ENCODE peak calls at places on chromosomes 6 and 20, in ten cellular contexts. One of them, this sample, is unnamed.

GRCh38 chr6:17012421-17013225 is 89.2 kb upstream of the STMND1 start:
- DNase-seq in cardiac muscle cell: peak; percentile 53
- DNase-seq in tibial artery: no peak
- DNase-seq in CD4-positive, CD25-positive, alpha-beta regulatory T cell: no peak
- DNase-seq in sigmoid colon: peak; percentile 87
- DNase-seq in mucosa of descending colon: no peak
- DNase-seq in aorta: no peak
- DNase-seq in effector memory CD4-positive, alpha-beta T cell: no peak
- DNase-seq in CD8-positive, alpha-beta T cell: no peak
- DNase-seq in neuronal stem cell: no peak
- DNase-seq in this sample: peak; percentile 10

GRCh38 chr6:31888281-31889258 is 8.9 kb downstream of the EHMT2 start:
- DNase-seq in cardiac muscle cell: peak; percentile 26
- DNase-seq in tibial artery: no peak
- DNase-seq in CD4-positive, CD25-positive, alpha-beta regulatory T cell: peak; percentile 38
- DNase-seq in sigmoid colon: no peak
- DNase-seq in mucosa of descending colon: no peak
- DNase-seq in aorta: peak; percentile 85
- DNase-seq in effector memory CD4-positive, alpha-beta T cell: no peak
- DNase-seq in CD8-positive, alpha-beta T cell: peak; percentile 40
- DNase-seq in neuronal stem cell: no peak
- DNase-seq in this sample: peak; percentile 56

GRCh38 chr6:14068133-14068532 is 49.4 kb upstream of the CD83 start:
- DNase-seq in cardiac muscle cell: no peak
- DNase-seq in tibial artery: no peak
- DNase-seq in CD4-positive, CD25-positive, alpha-beta regulatory T cell: no peak
- DNase-seq in sigmoid colon: no peak
- DNase-seq in mucosa of descending colon: no peak
- DNase-seq in aorta: no peak
- DNase-seq in effector memory CD4-positive, alpha-beta T cell: no peak
- DNase-seq in CD8-positive, alpha-beta T cell: no peak
- DNase-seq in neuronal stem cell: no peak
- DNase-seq in this sample: no peak

GRCh38 chr6:88483424-88483823 is 317.3 kb upstream of the CNR1 start:
- DNase-seq in cardiac muscle cell: peak; percentile 32
- DNase-seq in tibial artery: no peak
- DNase-seq in CD4-positive, CD25-positive, alpha-beta regulatory T cell: no peak
- DNase-seq in sigmoid colon: no peak
- DNase-seq in mucosa of descending colon: no peak
- DNase-seq in aorta: no peak
- DNase-seq in effector memory CD4-positive, alpha-beta T cell: no peak
- DNase-seq in CD8-positive, alpha-beta T cell: no peak
- DNase-seq in neuronal stem cell: no peak
- DNase-seq in this sample: no peak

GRCh38 chr6:157561037-157561790 is 180.2 kb downstream of the ZDHHC14 start:
- DNase-seq in cardiac muscle cell: no peak
- DNase-seq in tibial artery: no peak
- DNase-seq in CD4-positive, CD25-positive, alpha-beta regulatory T cell: no peak
- DNase-seq in sigmoid colon: no peak
- DNase-seq in mucosa of descending colon: no peak
- DNase-seq in aorta: no peak
- DNase-seq in effector memory CD4-positive, alpha-beta T cell: no peak
- DNase-seq in CD8-positive, alpha-beta T cell: no peak
- DNase-seq in neuronal stem cell: no peak
- DNase-seq in this sample: peak; percentile 41

GRCh38 chr20:38123021-38123587 is 42.0 kb downstream of the TGM2 start:
- DNase-seq in cardiac muscle cell: no peak
- DNase-seq in tibial artery: peak; percentile 18
- DNase-seq in CD4-positive, CD25-positive, alpha-beta regulatory T cell: no peak
- DNase-seq in sigmoid colon: peak; percentile 44
- DNase-seq in mucosa of descending colon: no peak
- DNase-seq in aorta: no peak
- DNase-seq in effector memory CD4-positive, alpha-beta T cell: no peak
- DNase-seq in CD8-positive, alpha-beta T cell: no peak
- DNase-seq in neuronal stem cell: no peak
- DNase-seq in this sample: no peak

GRCh38 chr6:79810878-79811277 is 136.5 kb downstream of the ELOVL4 start:
- DNase-seq in cardiac muscle cell: no peak
- DNase-seq in tibial artery: no peak
- DNase-seq in CD4-positive, CD25-positive, alpha-beta regulatory T cell: no peak
- DNase-seq in sigmoid colon: no peak
- DNase-seq in mucosa of descending colon: no peak
- DNase-seq in aorta: no peak
- DNase-seq in effector memory CD4-positive, alpha-beta T cell: no peak
- DNase-seq in CD8-positive, alpha-beta T cell: no peak
- DNase-seq in neuronal stem cell: peak; percentile 35
- DNase-seq in this sample: no peak

GRCh38 chr6:129353067-129353466 is 356.9 kb downstream of the ARHGAP18 start:
- DNase-seq in cardiac muscle cell: no peak
- DNase-seq in tibial artery: no peak
- DNase-seq in CD4-positive, CD25-positive, alpha-beta regulatory T cell: no peak
- DNase-seq in sigmoid colon: no peak
- DNase-seq in mucosa of descending colon: peak; percentile 50
- DNase-seq in aorta: no peak
- DNase-seq in effector memory CD4-positive, alpha-beta T cell: no peak
- DNase-seq in CD8-positive, alpha-beta T cell: no peak
- DNase-seq in neuronal stem cell: no peak
- DNase-seq in this sample: peak; percentile 14

GRCh38 chr20:3452690-3453089 is 18.1 kb upstream of the ATRN start:
- DNase-seq in cardiac muscle cell: no peak
- DNase-seq in tibial artery: no peak
- DNase-seq in CD4-positive, CD25-positive, alpha-beta regulatory T cell: no peak
- DNase-seq in sigmoid colon: no peak
- DNase-seq in mucosa of descending colon: no peak
- DNase-seq in aorta: no peak
- DNase-seq in effector memory CD4-positive, alpha-beta T cell: no peak
- DNase-seq in CD8-positive, alpha-beta T cell: no peak
- DNase-seq in neuronal stem cell: no peak
- DNase-seq in this sample: no peak

DNA sequence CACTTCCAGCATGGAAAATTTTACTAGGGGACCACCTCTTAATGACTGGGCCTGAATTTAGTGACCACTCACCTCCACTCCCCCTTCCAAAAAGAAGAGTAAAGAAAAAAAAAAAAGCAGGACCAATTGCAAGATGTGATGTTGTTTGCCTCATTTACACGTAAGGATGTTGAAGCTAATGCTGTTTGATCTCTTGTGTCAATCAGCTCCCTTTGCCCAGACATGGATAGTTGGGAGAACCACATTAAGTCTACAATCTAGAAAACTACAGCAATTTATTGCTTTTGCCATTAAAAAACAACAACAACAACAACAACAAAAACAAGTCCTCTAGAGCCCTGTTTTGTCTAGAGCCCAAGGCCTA is 11.0 kb upstream of the DSTN start:
- DNase-seq in cardiac muscle cell: no peak
- DNase-seq in tibial artery: no peak
- DNase-seq in CD4-positive, CD25-positive, alpha-beta regulatory T cell: no peak
- DNase-seq in sigmoid colon: no peak
- DNase-seq in mucosa of descending colon: no peak
- DNase-seq in aorta: no peak
- DNase-seq in effector memory CD4-positive, alpha-beta T cell: no peak
- DNase-seq in CD8-positive, alpha-beta T cell: no peak
- DNase-seq in neuronal stem cell: no peak
- DNase-seq in this sample: no peak
- H3K4me1 ChIP-seq in cardiac muscle cell: peaks cover 7% of the 10 kb centered on the region
- H3K4me1 ChIP-seq in tibial artery: peaks cover 90% of the 10 kb centered on the region
- H3K4me1 ChIP-seq in CD4-positive, CD25-positive, alpha-beta regulatory T cell: no peaks in the 10 kb centered on the region
- H3K4me1 ChIP-seq in sigmoid colon: peaks cover 63% of the 10 kb centered on the region
- H3K4me1 ChIP-seq in mucosa of descending colon: peaks cover 24% of the 10 kb centered on the region
- H3K4me1 ChIP-seq in aorta: peaks cover 7% of the 10 kb centered on the region
- H3K4me1 ChIP-seq in effector memory CD4-positive, alpha-beta T cell: no peaks in the 10 kb centered on the region
- H3K4me1 ChIP-seq in CD8-positive, alpha-beta T cell: no peaks in the 10 kb centered on the region
- H3K4me1 ChIP-seq in neuronal stem cell: peaks cover 8% of the 10 kb centered on the region
- H3K4me1 ChIP-seq in this sample: peaks cover 13% of the 10 kb centered on the region

GRCh38 chr6:7542065-7542877 is 800 bp downstream of the DSP start:
- DNase-seq in cardiac muscle cell: peak; percentile 65
- DNase-seq in tibial artery: no peak
- DNase-seq in CD4-positive, CD25-positive, alpha-beta regulatory T cell: no peak
- DNase-seq in sigmoid colon: no peak
- DNase-seq in mucosa of descending colon: peak; percentile 68
- DNase-seq in aorta: peak; percentile 80
- DNase-seq in effector memory CD4-positive, alpha-beta T cell: no peak
- DNase-seq in CD8-positive, alpha-beta T cell: no peak
- DNase-seq in neuronal stem cell: peak; percentile 69
- DNase-seq in this sample: peak; percentile 34

GRCh38 chr6:7544597-7544996 is 3.1 kb downstream of the DSP start:
- DNase-seq in cardiac muscle cell: no peak
- DNase-seq in tibial artery: no peak
- DNase-seq in CD4-positive, CD25-positive, alpha-beta regulatory T cell: no peak
- DNase-seq in sigmoid colon: no peak
- DNase-seq in mucosa of descending colon: no peak
- DNase-seq in aorta: no peak
- DNase-seq in effector memory CD4-positive, alpha-beta T cell: no peak
- DNase-seq in CD8-positive, alpha-beta T cell: no peak
- DNase-seq in neuronal stem cell: no peak
- DNase-seq in this sample: no peak

GRCh38 chr6:7545509-7546369 is 4.3 kb downstream of the DSP start:
- DNase-seq in cardiac muscle cell: no peak
- DNase-seq in tibial artery: no peak
- DNase-seq in CD4-positive, CD25-positive, alpha-beta regulatory T cell: no peak
- DNase-seq in sigmoid colon: no peak
- DNase-seq in mucosa of descending colon: no peak
- DNase-seq in aorta: no peak
- DNase-seq in effector memory CD4-positive, alpha-beta T cell: no peak
- DNase-seq in CD8-positive, alpha-beta T cell: no peak
- DNase-seq in neuronal stem cell: no peak
- DNase-seq in this sample: no peak

GRCh38 chr6:7542878-7543394 is 1.5 kb downstream of the DSP start:
- DNase-seq in cardiac muscle cell: peak; percentile 94
- DNase-seq in tibial artery: no peak
- DNase-seq in CD4-positive, CD25-positive, alpha-beta regulatory T cell: no peak
- DNase-seq in sigmoid colon: peak; percentile 71
- DNase-seq in mucosa of descending colon: peak; percentile 85
- DNase-seq in aorta: no peak
- DNase-seq in effector memory CD4-positive, alpha-beta T cell: no peak
- DNase-seq in CD8-positive, alpha-beta T cell: no peak
- DNase-seq in neuronal stem cell: no peak
- DNase-seq in this sample: peak; percentile 84

DNA sequence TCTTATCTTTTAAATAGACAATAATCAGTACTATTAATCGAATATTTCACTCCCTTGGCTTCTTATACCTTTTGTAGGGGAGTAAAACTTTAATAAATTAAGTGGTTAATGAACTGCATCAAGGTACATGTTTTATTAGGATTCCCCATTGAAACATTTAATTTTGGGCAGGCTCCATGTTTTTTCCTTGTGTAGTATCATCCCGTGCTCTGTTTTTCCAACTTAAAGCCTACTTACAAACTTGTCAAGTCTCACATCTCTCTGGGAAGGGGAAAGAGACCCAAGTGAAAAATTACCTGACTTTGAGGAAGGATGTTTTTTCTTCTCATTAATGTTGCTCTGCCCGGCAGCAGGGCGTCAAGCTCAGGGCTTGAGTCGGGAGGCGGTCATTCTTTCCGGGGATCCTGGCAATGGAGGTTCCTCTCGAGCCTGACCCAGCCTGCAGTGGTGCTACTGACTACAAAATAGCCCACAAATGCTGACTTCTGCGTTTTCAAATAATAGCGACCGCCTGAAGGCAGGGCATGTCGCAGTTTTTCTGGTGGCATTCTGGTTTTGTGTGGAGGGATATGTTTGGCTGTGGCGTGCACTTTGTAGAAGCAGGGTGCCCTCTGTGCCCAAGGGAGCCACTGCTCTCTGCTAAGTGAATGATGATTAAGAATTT is 2.4 kb downstream of the DSP start:
- DNase-seq in cardiac muscle cell: peak; percentile 43
- DNase-seq in tibial artery: no peak
- DNase-seq in CD4-positive, CD25-positive, alpha-beta regulatory T cell: no peak
- DNase-seq in sigmoid colon: no peak
- DNase-seq in mucosa of descending colon: no peak
- DNase-seq in aorta: no peak
- DNase-seq in effector memory CD4-positive, alpha-beta T cell: no peak
- DNase-seq in CD8-positive, alpha-beta T cell: no peak
- DNase-seq in neuronal stem cell: no peak
- DNase-seq in this sample: no peak
- H3K4me1 ChIP-seq in cardiac muscle cell: peaks cover 35% of the 10 kb centered on the region
- H3K4me1 ChIP-seq in tibial artery: peaks cover 27% of the 10 kb centered on the region
- H3K4me1 ChIP-seq in CD4-positive, CD25-positive, alpha-beta regulatory T cell: peaks cover 25% of the 10 kb centered on the region
- H3K4me1 ChIP-seq in sigmoid colon: peaks cover 23% of the 10 kb centered on the region
- H3K4me1 ChIP-seq in mucosa of descending colon: peaks cover 15% of the 10 kb centered on the region
- H3K4me1 ChIP-seq in aorta: no peaks in the 10 kb centered on the region
- H3K4me1 ChIP-seq in effector memory CD4-positive, alpha-beta T cell: peaks cover 20% of the 10 kb centered on the region
- H3K4me1 ChIP-seq in CD8-positive, alpha-beta T cell: peaks cover 13% of the 10 kb centered on the region
- H3K4me1 ChIP-seq in neuronal stem cell: peaks cover 20% of the 10 kb centered on the region
- H3K4me1 ChIP-seq in this sample: peaks cover 47% of the 10 kb centered on the region

DNA sequence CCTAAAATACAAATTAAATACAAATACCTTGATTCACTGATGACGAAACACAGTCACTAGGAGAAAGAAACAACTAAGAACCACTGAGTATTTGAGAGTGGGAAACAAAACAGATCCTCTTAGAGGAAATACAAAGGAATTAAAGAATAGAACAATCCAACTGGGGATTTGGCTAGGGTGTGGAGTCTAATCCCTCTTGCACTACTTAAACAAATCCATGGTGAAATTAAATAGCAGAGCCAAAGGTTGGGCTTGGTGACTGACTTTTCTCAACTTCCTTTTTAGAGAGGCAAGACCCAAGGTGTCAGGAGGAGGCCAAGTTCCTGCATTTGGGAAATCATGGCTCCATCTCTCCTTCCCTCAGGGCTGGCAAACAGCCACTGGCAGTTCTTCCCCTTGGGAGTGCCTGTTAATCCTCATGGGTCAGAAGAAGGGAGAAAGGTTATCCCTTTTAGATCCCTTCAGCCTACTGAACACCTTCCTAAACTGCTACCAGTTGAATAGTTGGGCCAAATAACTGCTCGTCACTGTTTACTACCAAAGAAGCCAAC is 101.2 kb upstream of the TRAF3IP2 start:
- DNase-seq in cardiac muscle cell: no peak
- DNase-seq in tibial artery: no peak
- DNase-seq in CD4-positive, CD25-positive, alpha-beta regulatory T cell: no peak
- DNase-seq in sigmoid colon: no peak
- DNase-seq in mucosa of descending colon: no peak
- DNase-seq in aorta: no peak
- DNase-seq in effector memory CD4-positive, alpha-beta T cell: no peak
- DNase-seq in CD8-positive, alpha-beta T cell: no peak
- DNase-seq in neuronal stem cell: no peak
- DNase-seq in this sample: no peak
- H3K4me1 ChIP-seq in cardiac muscle cell: peaks cover 8% of the 10 kb centered on the region
- H3K4me1 ChIP-seq in tibial artery: peaks cover 6% of the 10 kb centered on the region
- H3K4me1 ChIP-seq in CD4-positive, CD25-positive, alpha-beta regulatory T cell: peaks cover 19% of the 10 kb centered on the region
- H3K4me1 ChIP-seq in sigmoid colon: peaks cover 29% of the 10 kb centered on the region
- H3K4me1 ChIP-seq in mucosa of descending colon: peaks cover 25% of the 10 kb centered on the region
- H3K4me1 ChIP-seq in aorta: no peaks in the 10 kb centered on the region
- H3K4me1 ChIP-seq in effector memory CD4-positive, alpha-beta T cell: peaks cover 14% of the 10 kb centered on the region
- H3K4me1 ChIP-seq in CD8-positive, alpha-beta T cell: peaks cover 20% of the 10 kb centered on the region
- H3K4me1 ChIP-seq in neuronal stem cell: peaks cover 12% of the 10 kb centered on the region
- H3K4me1 ChIP-seq in this sample: peaks cover 29% of the 10 kb centered on the region

DNA sequence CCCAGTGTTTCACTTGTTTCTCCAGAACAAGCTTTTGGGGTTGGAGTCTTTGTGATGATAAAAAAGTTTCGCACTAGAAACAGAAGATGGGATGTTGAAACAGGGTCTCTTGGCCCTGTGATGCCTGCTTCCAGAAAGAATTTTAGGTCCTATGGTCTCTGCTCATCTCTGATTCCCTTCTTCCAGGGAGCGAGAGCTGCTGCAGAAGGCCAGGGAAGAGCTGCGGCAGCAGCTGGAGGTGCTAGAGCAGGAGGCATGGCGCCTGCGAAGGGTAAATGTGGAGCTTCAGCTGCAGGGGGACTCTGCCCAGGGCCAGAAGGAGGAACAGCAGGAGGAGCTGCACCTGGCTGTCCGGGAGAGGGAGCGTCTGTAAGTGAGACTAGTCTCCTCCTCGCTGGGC is 18.3 kb downstream of the CEP250 start:
- DNase-seq in cardiac muscle cell: no peak
- DNase-seq in tibial artery: no peak
- DNase-seq in CD4-positive, CD25-positive, alpha-beta regulatory T cell: no peak
- DNase-seq in sigmoid colon: no peak
- DNase-seq in mucosa of descending colon: no peak
- DNase-seq in aorta: no peak
- DNase-seq in effector memory CD4-positive, alpha-beta T cell: no peak
- DNase-seq in CD8-positive, alpha-beta T cell: no peak
- DNase-seq in neuronal stem cell: no peak
- DNase-seq in this sample: no peak
- H3K4me1 ChIP-seq in cardiac muscle cell: no peaks in the 10 kb centered on the region
- H3K4me1 ChIP-seq in tibial artery: no peaks in the 10 kb centered on the region
- H3K4me1 ChIP-seq in CD4-positive, CD25-positive, alpha-beta regulatory T cell: no peaks in the 10 kb centered on the region
- H3K4me1 ChIP-seq in sigmoid colon: no peaks in the 10 kb centered on the region
- H3K4me1 ChIP-seq in mucosa of descending colon: no peaks in the 10 kb centered on the region
- H3K4me1 ChIP-seq in aorta: no peaks in the 10 kb centered on the region
- H3K4me1 ChIP-seq in effector memory CD4-positive, alpha-beta T cell: no peaks in the 10 kb centered on the region
- H3K4me1 ChIP-seq in CD8-positive, alpha-beta T cell: no peaks in the 10 kb centered on the region
- H3K4me1 ChIP-seq in neuronal stem cell: no peaks in the 10 kb centered on the region
- H3K4me1 ChIP-seq in this sample: no peaks in the 10 kb centered on the region

This sample was measured in transverse colon.